ENCODE peak calls at places on chromosomes 16 and 17, in seven cellular contexts. One of them, this sample, is unnamed.

GRCh38 chr17:58889928-58890327 is 134.3 kb downstream of the PPM1E start:
- DNase-seq in epithelial cell of esophagus: no peak
- DNase-seq in bronchial epithelial cell: no peak
- DNase-seq in A549: no peak
- DNase-seq in uterus: no peak
- DNase-seq in cardiac fibroblast: no peak
- DNase-seq in GM20000: no peak
- DNase-seq in this sample: no peak

GRCh38 chr16:720990-721764 is at the start of gene ANTKMT:
- DNase-seq in GM20000: peak
- DNase-seq in uterus: peak
- DNase-seq in epithelial cell of esophagus: peak
- DNase-seq in cardiac fibroblast: peak
- DNase-seq in A549: peak
- DNase-seq in bronchial epithelial cell: peak
- DNase-seq in this sample: peak

GRCh38 chr17:35496470-35497290 is 40.8 kb downstream of the SLFN12L start:
- DNase-seq in A549: no peak
- DNase-seq in epithelial cell of esophagus: no peak
- DNase-seq in cardiac fibroblast: no peak
- DNase-seq in GM20000: no peak
- DNase-seq in bronchial epithelial cell: no peak
- DNase-seq in uterus: no peak
- DNase-seq in this sample: no peak

GRCh38 chr17:68435876-68436842 is 21.1 kb downstream of the WIPI1 start:
- DNase-seq in epithelial cell of esophagus: peak
- DNase-seq in cardiac fibroblast: peak
- DNase-seq in GM20000: peak
- DNase-seq in bronchial epithelial cell: peak
- DNase-seq in uterus: peak
- DNase-seq in A549: peak
- DNase-seq in this sample: peak

GRCh38 chr17:47808036-47808829 is 13.4 kb downstream of the OSBPL7 start:
- DNase-seq in bronchial epithelial cell: no peak
- DNase-seq in epithelial cell of esophagus: no peak
- DNase-seq in uterus: no peak
- DNase-seq in cardiac fibroblast: no peak
- DNase-seq in A549: no peak
- DNase-seq in GM20000: no peak
- DNase-seq in this sample: no peak

GRCh38 chr16:60107467-60107866 is 1373.4 kb upstream of the GOT2 start:
- DNase-seq in bronchial epithelial cell: no peak
- DNase-seq in cardiac fibroblast: peak
- DNase-seq in A549: no peak
- DNase-seq in epithelial cell of esophagus: peak
- DNase-seq in GM20000: no peak
- DNase-seq in uterus: no peak
- DNase-seq in this sample: no peak

GRCh38 chr17:14553847-14554246 is 253.0 kb downstream of the HS3ST3B1 start:
- DNase-seq in cardiac fibroblast: no peak
- DNase-seq in GM20000: no peak
- DNase-seq in epithelial cell of esophagus: no peak
- DNase-seq in A549: no peak
- DNase-seq in bronchial epithelial cell: peak
- DNase-seq in uterus: no peak
- DNase-seq in this sample: no peak

GRCh38 chr16:65855171-65856145 is 511.0 kb upstream of the CDH5 start:
- DNase-seq in A549: no peak
- DNase-seq in bronchial epithelial cell: no peak
- DNase-seq in cardiac fibroblast: no peak
- DNase-seq in GM20000: no peak
- DNase-seq in epithelial cell of esophagus: no peak
- DNase-seq in uterus: no peak
- DNase-seq in this sample: no peak

GRCh38 chr17:74412581-74412980 is 19.3 kb upstream of the GPRC5C start:
- DNase-seq in epithelial cell of esophagus: no peak
- DNase-seq in uterus: no peak
- DNase-seq in bronchial epithelial cell: no peak
- DNase-seq in A549: no peak
- DNase-seq in GM20000: no peak
- DNase-seq in cardiac fibroblast: no peak
- DNase-seq in this sample: no peak

GRCh38 chr17:74408830-74409229 is 23.1 kb upstream of the GPRC5C start:
- DNase-seq in cardiac fibroblast: no peak
- DNase-seq in bronchial epithelial cell: peak
- DNase-seq in A549: no peak
- DNase-seq in GM20000: no peak
- DNase-seq in epithelial cell of esophagus: no peak
- DNase-seq in uterus: no peak
- DNase-seq in this sample: no peak

GRCh38 chr17:74407384-74407783 is 24.5 kb upstream of the GPRC5C start:
- DNase-seq in GM20000: no peak
- DNase-seq in bronchial epithelial cell: no peak
- DNase-seq in A549: no peak
- DNase-seq in cardiac fibroblast: no peak
- DNase-seq in epithelial cell of esophagus: no peak
- DNase-seq in uterus: no peak
- DNase-seq in this sample: no peak

GRCh38 chr17:74408262-74408661 is 23.6 kb upstream of the GPRC5C start:
- DNase-seq in GM20000: no peak
- DNase-seq in uterus: no peak
- DNase-seq in epithelial cell of esophagus: no peak
- DNase-seq in A549: peak
- DNase-seq in bronchial epithelial cell: peak
- DNase-seq in cardiac fibroblast: peak
- DNase-seq in this sample: no peak

DNA sequence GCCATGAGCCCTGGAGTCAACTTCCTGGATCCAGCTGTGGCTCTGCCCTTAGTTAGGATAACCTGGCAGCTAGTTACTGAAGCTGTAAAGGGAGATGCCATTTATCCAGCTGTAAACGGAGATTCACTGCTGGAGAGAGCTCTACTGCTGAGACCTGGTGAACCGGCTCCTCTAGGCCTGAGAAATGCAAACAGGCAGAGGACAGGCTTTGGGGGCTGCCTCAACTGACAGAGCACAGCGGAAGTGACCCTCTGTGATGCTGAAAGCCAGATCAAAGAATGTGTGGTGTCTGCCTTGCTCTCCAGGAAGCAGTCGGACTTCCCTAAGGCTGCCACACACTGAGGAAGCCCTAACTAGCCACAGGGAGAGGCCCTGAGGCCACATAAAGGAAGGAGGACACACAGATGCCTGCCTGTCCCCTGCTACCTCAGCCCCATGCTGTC is 21.9 kb upstream of the GPRC5C start:
- DNase-seq in A549: no peak
- DNase-seq in cardiac fibroblast: no peak
- DNase-seq in GM20000: no peak
- DNase-seq in epithelial cell of esophagus: no peak
- DNase-seq in uterus: no peak
- DNase-seq in bronchial epithelial cell: no peak
- DNase-seq in this sample: no peak
- TF ChIP-seq CTCF in A549: no peak
- TF ChIP-seq CTCF in cardiac fibroblast: no peak
- TF ChIP-seq CTCF in GM20000: no peak
- TF ChIP-seq CTCF in epithelial cell of esophagus: no peak
- TF ChIP-seq CTCF in uterus: no peak
- TF ChIP-seq CTCF in bronchial epithelial cell: no peak
- TF ChIP-seq CTCF in this sample: no peak

GRCh38 chr16:88549671-88550643 is 20.2 kb upstream of the ZC3H18 start:
- DNase-seq in cardiac fibroblast: no peak
- DNase-seq in A549: no peak
- DNase-seq in GM20000: no peak
- DNase-seq in uterus: no peak
- DNase-seq in epithelial cell of esophagus: no peak
- DNase-seq in bronchial epithelial cell: no peak
- DNase-seq in this sample: no peak
- TF ChIP-seq CTCF in cardiac fibroblast: no peak
- TF ChIP-seq CTCF in A549: no peak
- TF ChIP-seq CTCF in GM20000: no peak
- TF ChIP-seq CTCF in uterus: no peak
- TF ChIP-seq CTCF in epithelial cell of esophagus: no peak
- TF ChIP-seq CTCF in bronchial epithelial cell: no peak
- TF ChIP-seq CTCF in this sample: no peak

GRCh38 chr17:1898872-1899271 is 69.1 kb downstream of the RPA1 start:
- DNase-seq in cardiac fibroblast: no peak
- DNase-seq in bronchial epithelial cell: no peak
- DNase-seq in epithelial cell of esophagus: no peak
- DNase-seq in GM20000: no peak
- DNase-seq in A549: no peak
- DNase-seq in uterus: no peak
- DNase-seq in this sample: no peak

GRCh38 chr17:1898332-1898731 is 68.5 kb downstream of the RPA1 start:
- DNase-seq in A549: no peak
- DNase-seq in uterus: no peak
- DNase-seq in bronchial epithelial cell: no peak
- DNase-seq in epithelial cell of esophagus: no peak
- DNase-seq in GM20000: no peak
- DNase-seq in cardiac fibroblast: no peak
- DNase-seq in this sample: no peak

GRCh38 chr17:1894753-1895339 is 65.0 kb downstream of the RPA1 start:
- DNase-seq in uterus: no peak
- DNase-seq in A549: no peak
- DNase-seq in epithelial cell of esophagus: no peak
- DNase-seq in GM20000: no peak
- DNase-seq in cardiac fibroblast: no peak
- DNase-seq in bronchial epithelial cell: peak
- DNase-seq in this sample: no peak

GRCh38 chr17:1896243-1897163 is 66.7 kb downstream of the RPA1 start:
- DNase-seq in A549: no peak
- DNase-seq in bronchial epithelial cell: no peak
- DNase-seq in uterus: no peak
- DNase-seq in epithelial cell of esophagus: no peak
- DNase-seq in GM20000: peak
- DNase-seq in cardiac fibroblast: no peak
- DNase-seq in this sample: no peak

GRCh38 chr17:1899403-1900000 is 69.7 kb downstream of the RPA1 start:
- DNase-seq in cardiac fibroblast: no peak
- DNase-seq in A549: peak
- DNase-seq in uterus: no peak
- DNase-seq in epithelial cell of esophagus: no peak
- DNase-seq in bronchial epithelial cell: no peak
- DNase-seq in GM20000: no peak
- DNase-seq in this sample: no peak
- TF ChIP-seq CTCF in cardiac fibroblast: no peak
- TF ChIP-seq CTCF in A549: no peak
- TF ChIP-seq CTCF in uterus: no peak
- TF ChIP-seq CTCF in epithelial cell of esophagus: peak
- TF ChIP-seq CTCF in bronchial epithelial cell: no peak
- TF ChIP-seq CTCF in GM20000: no peak
- TF ChIP-seq CTCF in this sample: peak

GRCh38 chr16:76456016-76456415 is 178.8 kb downstream of the CNTNAP4 start:
- DNase-seq in epithelial cell of esophagus: no peak
- DNase-seq in A549: no peak
- DNase-seq in GM20000: no peak
- DNase-seq in uterus: no peak
- DNase-seq in bronchial epithelial cell: no peak
- DNase-seq in cardiac fibroblast: no peak
- DNase-seq in this sample: no peak
- TF ChIP-seq CTCF in epithelial cell of esophagus: no peak
- TF ChIP-seq CTCF in A549: no peak
- TF ChIP-seq CTCF in GM20000: no peak
- TF ChIP-seq CTCF in uterus: no peak
- TF ChIP-seq CTCF in bronchial epithelial cell: no peak
- TF ChIP-seq CTCF in cardiac fibroblast: no peak
- TF ChIP-seq CTCF in this sample: no peak

DNA sequence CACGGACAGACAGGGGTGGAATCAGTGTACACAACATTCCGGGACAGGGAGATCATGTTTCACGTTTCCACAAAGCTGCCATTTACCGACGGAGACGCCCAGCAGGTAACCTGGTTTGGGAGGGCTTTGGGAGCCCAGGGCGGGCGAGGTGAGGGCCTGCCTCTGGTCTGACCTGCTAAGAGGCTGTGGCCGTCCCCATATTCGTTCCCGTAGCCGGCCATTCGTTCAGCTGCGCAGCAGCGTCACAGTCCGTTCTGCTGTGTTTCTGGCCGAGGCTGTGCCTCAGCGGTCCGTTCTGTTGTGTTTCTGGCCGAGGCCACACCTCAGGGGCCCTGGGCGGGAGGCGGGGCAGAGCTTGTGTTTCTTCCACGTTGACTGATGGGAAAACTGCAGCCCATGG is 68.0 kb downstream of the OR1D5 start:
- DNase-seq in A549: no peak
- DNase-seq in epithelial cell of esophagus: no peak
- DNase-seq in uterus: peak
- DNase-seq in GM20000: no peak
- DNase-seq in bronchial epithelial cell: no peak
- DNase-seq in cardiac fibroblast: no peak
- DNase-seq in this sample: peak
- TF ChIP-seq CTCF in A549: no peak
- TF ChIP-seq CTCF in epithelial cell of esophagus: no peak
- TF ChIP-seq CTCF in uterus: no peak
- TF ChIP-seq CTCF in GM20000: no peak
- TF ChIP-seq CTCF in bronchial epithelial cell: no peak
- TF ChIP-seq CTCF in cardiac fibroblast: no peak
- TF ChIP-seq CTCF in this sample: no peak

GRCh38 chr16:50657251-50657650 is 23.9 kb downstream of the SNX20 start:
- DNase-seq in A549: no peak
- DNase-seq in cardiac fibroblast: peak
- DNase-seq in uterus: no peak
- DNase-seq in epithelial cell of esophagus: no peak
- DNase-seq in bronchial epithelial cell: no peak
- DNase-seq in GM20000: no peak
- DNase-seq in this sample: no peak
- TF ChIP-seq CTCF in A549: no peak
- TF ChIP-seq CTCF in cardiac fibroblast: no peak
- TF ChIP-seq CTCF in uterus: no peak
- TF ChIP-seq CTCF in epithelial cell of esophagus: no peak
- TF ChIP-seq CTCF in bronchial epithelial cell: no peak
- TF ChIP-seq CTCF in GM20000: no peak
- TF ChIP-seq CTCF in this sample: no peak

This sample was measured in breast epithelium.